ENCODE peak calls at places on chromosomes 11 and 22, in four cellular contexts. B, K, E and W are unnamed samples.

GRCh38 chr11:47523491-47524199 is 29.3 kb downstream of the CELF1 start:
- DNase-seq in B (peak), K (peak), E (no peak), W (no peak)

GRCh38 chr11:12382451-12382850 is 5.1 kb downstream of the PARVA start:
- DNase-seq in B (no peak), K (no peak), E (no peak), W (no peak)

GRCh38 chr22:36874309-36874696 is 13.5 kb downstream of the NCF4 start:
- DNase-seq in B (no peak), K (no peak), E (no peak), W (no peak)

GRCh38 chr22:27580311-27580897 is 221.2 kb downstream of the MN1 start:
- DNase-seq in B (no peak), K (no peak), E (no peak), W (no peak)

GRCh38 chr11:11640996-11641395 is 19.2 kb upstream of the GALNT18 start:
- DNase-seq in B (no peak), K (no peak), E (no peak), W (no peak)

GRCh38 chr22:39859903-39860588 is 33.5 kb downstream of the ENTHD1 start:
- DNase-seq in B (no peak), K (no peak), E (no peak), W (no peak)

GRCh38 chr22:31089101-31090100 is 8.3 kb downstream of the SMTN start:
- DNase-seq in B (no peak), K (peak), E (peak), W (peak)

GRCh38 chr11:117509543-117509942 is 181.9 kb downstream of the CEP164 start:
- DNase-seq in B (no peak), K (no peak), E (no peak), W (no peak)

GRCh38 chr11:87372068-87372467 is 334.3 kb downstream of the TMEM135 start:
- DNase-seq in B (no peak), K (no peak), E (no peak), W (no peak)

GRCh38 chr11:124897681-124898680 is at the start of gene ROBO4:
- DNase-seq in B (peak), K (no peak), E (no peak), W (no peak)

GRCh38 chr11:45178890-45179663 is 32.6 kb downstream of the PRDM11 start:
- DNase-seq in B (no peak), K (no peak), E (no peak), W (no peak)

GRCh38 chr22:49964493-49965290 is 4.1 kb downstream of the PIM3 start:
- DNase-seq in B (no peak), K (peak), E (no peak), W (no peak)

GRCh38 chr11:79170289-79170688 is 270.5 kb downstream of the TENM4 start:
- DNase-seq in B (no peak), K (no peak), E (no peak), W (no peak)

GRCh38 chr11:90241414-90241813 is 18.6 kb upstream of the CHORDC1 start:
- DNase-seq in B (no peak), K (no peak), E (no peak), W (no peak)

GRCh38 chr11:127493330-127493729 is 492.8 kb upstream of the KIRREL3 start:
- DNase-seq in B (peak), K (no peak), E (peak), W (no peak)

GRCh38 chr22:46453006-46453828 is 84.2 kb downstream of the CELSR1 start:
- DNase-seq in B (no peak), K (no peak), E (no peak), W (no peak)

GRCh38 chr11:119421941-119422504 is 949 bp downstream of the THY1 start:
- DNase-seq in B (no peak), K (peak), E (peak), W (no peak)

GRCh38 chr11:78194490-78194889 is 5.8 kb downstream of the USP35 start:
- DNase-seq in B (peak), K (no peak), E (no peak), W (no peak)

GRCh38 chr11:18367431-18367830 is 26.9 kb upstream of the LDHA start:
- DNase-seq in B (no peak), K (no peak), E (no peak), W (no peak)

GRCh38 chr22:24894998-24895397 is 51.5 kb downstream of the LHFPL7 start:
- DNase-seq in B (peak), K (no peak), E (peak), W (no peak)

GRCh38 chr22:48496226-48496845 is 1331.3 kb downstream of the BRD1 start:
- DNase-seq in B (no peak), K (no peak), E (no peak), W (no peak)

GRCh38 chr11:12683857-12684256 is 9.6 kb downstream of the TEAD1 start:
- DNase-seq in B (peak), K (no peak), E (no peak), W (no peak)

GRCh38 chr22:16819249-16819648 is 6.0 kb downstream of the XKR3 start:
- DNase-seq in B (no peak), K (no peak), E (no peak), W (no peak)

GRCh38 chr22:20258584-20259335 is 9.4 kb downstream of the RTN4R start:
- DNase-seq in B (no peak), K (peak), E (no peak), W (no peak)

GRCh38 chr22:36160499-36160942 is at the start of gene APOL3:
- DNase-seq in B (peak), K (peak), E (no peak), W (peak)

GRCh38 chr11:119316017-119316728 is 757 bp downstream of the MCAM start:
- DNase-seq in B (peak), K (no peak), E (peak), W (no peak)

GRCh38 chr11:35106595-35106994 is 32.4 kb upstream of the CD44 start:
- DNase-seq in B (no peak), K (no peak), E (no peak), W (no peak)

GRCh38 chr22:19060356-19061009 is 61.7 kb downstream of the DGCR2 start:
- DNase-seq in B (peak), K (no peak), E (no peak), W (no peak)

GRCh38 chr11:3095712-3096361 is 38.6 kb upstream of the CARS1 start:
- DNase-seq in B (peak), K (no peak), E (no peak), W (no peak)